ENCODE peak calls at places on chromosomes 4 and X, in six cellular contexts. M is fibroblast of pulmonary artery, Z is AG04450, U is neural crest cell, P is cardiac muscle cell, I is mammary epithelial cell. B is an unnamed sample.

GRCh38 chr4:69617083-69617694 is 22.3 kb downstream of the UGT2A2 start:
- DNase-seq in Z (peak), U (peak), I (peak), M (peak), P (peak), B (no peak)

GRCh38 chr4:27917381-27917780 is 1056.7 kb downstream of the STIM2 start:
- DNase-seq in U (no peak), I (no peak), Z (no peak), M (no peak), P (peak), B (no peak)

GRCh38 chrX:133045986-133046385 is 50.9 kb downstream of the USP26 start:
- DNase-seq in I (peak), P (peak), U (no peak), Z (no peak), M (no peak), B (no peak)

GRCh38 chrX:10010686-10011085 is 43.5 kb downstream of the CLDN34 start:
- DNase-seq in P (no peak), I (peak), M (peak), U (no peak), Z (no peak), B (no peak)

GRCh38 chr4:2125831-2126230 is 66.7 kb downstream of the NAT8L start:
- DNase-seq in U (no peak), P (no peak), M (no peak), I (no peak), Z (no peak), B (no peak)

GRCh38 chr4:90745176-90745575 is 618.0 kb downstream of the CCSER1 start:
- DNase-seq in Z (no peak), I (peak), M (no peak), U (no peak), P (no peak), B (no peak)

GRCh38 chrX:48945517-48946348 is 11.7 kb downstream of the OTUD5 start:
- DNase-seq in P (peak), I (peak), Z (peak), M (peak), U (peak), B (no peak)

GRCh38 chr4:155999743-156000142 is 46.1 kb upstream of the CTSO start:
- DNase-seq in P (peak), Z (no peak), M (no peak), U (peak), I (no peak), B (no peak)

GRCh38 chr4:17494258-17494657 is 17.6 kb downstream of the QDPR start:
- DNase-seq in Z (no peak), P (no peak), I (peak), U (no peak), M (peak), B (no peak)

GRCh38 chrX:10045327-10046000 is 78.3 kb downstream of the CLDN34 start:
- DNase-seq in Z (no peak), I (no peak), M (no peak), P (no peak), U (no peak), B (no peak)

GRCh38 chr4:1360423-1361283 is 13.6 kb downstream of the UVSSA start:
- DNase-seq in P (no peak), U (no peak), Z (peak), I (no peak), M (peak), B (no peak)

GRCh38 chr4:5020341-5020740 is 1.1 kb upstream of the CYTL1 start:
- DNase-seq in M (no peak), U (no peak), P (no peak), I (no peak), Z (no peak), B (no peak)

GRCh38 chrX:154096140-154097002 is 1.1 kb downstream of the MECP2 start:
- DNase-seq in U (no peak), P (peak), Z (no peak), M (no peak), I (peak), B (no peak)

GRCh38 chrX:136941396-136942337 is 61.1 kb upstream of the RBMX start:
- DNase-seq in M (no peak), P (no peak), Z (no peak), I (no peak), U (no peak), B (no peak)

GRCh38 chrX:47690175-47690574 is 31.2 kb upstream of the UXT start:
- DNase-seq in Z (no peak), I (no peak), P (no peak), M (peak), U (no peak), B (no peak)

GRCh38 chr4:154877110-154877760 is 96.2 kb downstream of the RBM46 start:
- DNase-seq in M (peak), I (peak), Z (no peak), P (no peak), U (no peak), B (no peak)

DNA sequence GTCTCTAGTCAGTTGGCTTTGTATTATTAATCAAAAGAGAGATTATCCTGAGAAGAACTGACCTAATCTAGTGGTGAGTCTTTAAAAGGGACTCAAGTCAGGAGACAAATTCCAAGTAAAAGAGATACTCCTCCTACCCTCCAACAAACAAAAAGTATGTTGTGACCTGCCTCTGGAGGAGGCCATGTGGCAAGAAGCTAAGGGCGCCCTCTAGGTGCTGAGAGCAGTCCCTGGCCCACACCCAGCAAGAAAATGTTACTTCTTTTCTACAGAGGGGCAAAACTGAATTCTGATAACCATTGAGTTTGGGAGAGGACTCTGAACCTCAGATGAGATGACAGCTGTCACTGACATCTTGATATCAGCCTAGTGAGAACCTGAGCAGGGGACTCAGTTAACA is 953.6 kb upstream of the AGA start:
- DNase-seq in U (no peak), P (no peak), I (no peak), Z (no peak), M (no peak), B (no peak)
- TF ChIP-seq CTCF in U (peak), P (no peak), I (peak), Z (no peak), M (no peak), B (peak)

GRCh38 chr4:83905952-83906351 is 370.0 kb downstream of the GPAT3 start:
- DNase-seq in Z (no peak), U (peak), P (peak), M (no peak), I (no peak), B (peak)
- TF ChIP-seq CTCF in Z (no peak), U (peak), P (no peak), M (peak), I (no peak), B (peak)

GRCh38 chrX:12777670-12778069 is 13.5 kb upstream of the PRPS2 start:
- DNase-seq in P (no peak), U (no peak), I (no peak), M (no peak), Z (no peak), B (no peak)

GRCh38 chrX:12779534-12779933 is 11.7 kb upstream of the PRPS2 start:
- DNase-seq in I (no peak), P (no peak), M (peak), U (no peak), Z (no peak), B (no peak)
- TF ChIP-seq CTCF in I (no peak), P (no peak), M (no peak), U (no peak), Z (no peak), B (no peak)

DNA sequence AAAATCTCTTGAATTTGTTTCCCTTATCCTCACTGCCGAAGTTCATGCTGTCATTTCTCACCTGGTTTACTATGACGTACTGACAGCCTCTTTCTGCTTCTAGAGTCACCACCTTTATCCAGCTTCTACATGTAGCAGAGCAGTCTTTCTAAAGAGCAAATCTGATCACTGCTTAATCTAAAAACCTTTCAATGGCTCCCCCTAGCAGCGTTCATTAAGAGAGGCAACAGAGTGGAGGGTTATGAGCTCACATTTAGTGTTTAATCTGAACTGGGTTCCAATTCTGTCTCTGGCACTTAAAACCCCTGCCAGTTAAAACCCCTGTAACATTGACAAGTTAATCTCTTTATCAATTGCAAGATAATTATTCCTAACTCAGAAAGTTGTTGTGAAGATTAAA is 4.4 kb downstream of the RBPJ start:
- DNase-seq in I (peak), P (peak), Z (no peak), M (peak), U (no peak), B (no peak)
- TF ChIP-seq CTCF in I (no peak), P (peak), Z (peak), M (peak), U (peak), B (peak)

DNA sequence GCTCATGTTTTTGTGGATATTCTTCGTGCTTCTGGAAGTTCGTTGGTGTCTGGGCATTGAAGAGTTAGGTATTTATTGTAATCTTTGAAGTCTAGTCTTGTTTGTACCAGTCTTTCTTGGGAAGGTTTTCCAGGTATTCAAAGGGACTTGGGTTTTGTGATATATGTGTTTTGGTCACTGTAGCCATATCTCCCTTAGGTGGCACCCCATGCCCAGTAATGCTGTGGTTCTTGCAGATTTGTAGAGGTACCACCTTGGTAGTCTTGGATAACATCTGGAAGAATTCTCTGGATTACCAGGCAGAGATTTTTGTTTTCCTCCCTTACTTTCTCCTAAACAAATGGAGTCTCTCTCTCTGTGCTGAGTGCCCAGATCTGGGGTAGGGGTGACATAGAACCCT is 184.1 kb downstream of the TEX13C start:
- DNase-seq in U (no peak), I (no peak), Z (no peak), P (no peak), M (no peak), B (no peak)
- TF ChIP-seq CTCF in U (no peak), I (no peak), Z (no peak), P (no peak), M (no peak), B (no peak)

GRCh38 chrX:57451426-57452020 is 140.3 kb upstream of the ZXDB start:
- DNase-seq in M (peak), U (no peak), P (no peak), I (no peak), Z (no peak), B (no peak)

GRCh38 chrX:57453901-57454300 is 137.9 kb upstream of the ZXDB start:
- DNase-seq in U (no peak), Z (no peak), I (peak), M (peak), P (peak), B (no peak)
- TF ChIP-seq CTCF in U (peak), Z (peak), I (peak), M (peak), P (peak), B (no peak)

DNA sequence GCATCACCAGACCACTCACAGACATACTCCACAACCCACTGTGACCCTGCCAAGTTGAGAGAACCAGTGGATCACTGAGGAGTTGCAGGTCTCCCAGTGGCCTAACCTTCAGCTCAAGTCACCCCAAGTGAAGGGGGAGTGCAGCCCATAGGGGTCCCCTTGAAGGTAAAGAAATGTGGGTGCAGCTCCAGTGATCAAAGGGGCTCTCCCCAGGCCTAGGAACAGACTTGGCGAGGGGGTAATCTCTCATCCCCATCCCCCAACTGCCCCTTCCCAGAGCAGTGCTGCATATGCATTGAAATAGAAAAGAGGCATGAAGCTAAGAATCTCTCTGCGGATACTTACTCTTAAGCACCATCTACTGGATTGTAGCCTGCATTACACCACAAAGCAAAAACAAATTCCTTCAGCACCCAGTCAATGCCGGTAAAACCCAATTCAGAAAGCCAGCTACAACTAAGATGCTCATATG is 27.0 kb downstream of the MAGEE1 start:
- DNase-seq in Z (no peak), P (peak), M (peak), I (peak), U (no peak), B (no peak)
- TF ChIP-seq CTCF in Z (peak), P (peak), M (peak), I (peak), U (peak), B (peak)

GRCh38 chr4:143404555-143404954 is 67.9 kb downstream of the GAB1 start:
- DNase-seq in I (no peak), M (no peak), P (no peak), Z (no peak), U (no peak), B (no peak)
- TF ChIP-seq CTCF in I (no peak), M (no peak), P (no peak), Z (no peak), U (no peak), B (no peak)